ENCODE peak calls at places on chromosomes 3 and 15, in eight cellular contexts. S, F, Y, A, N, O, D and I are unnamed samples.
A peak's percentile ranks its signal among the peaks of the same experiment; 100 is the strongest.

GRCh38 chr3:192772495-192772894 is 45.2 kb upstream of the FGF12 start:
- DNase-seq in S (no peak), F (peak; percentile 48), Y (no peak), A (peak; percentile 37), N (no peak), O (peak; percentile 6), D (peak; percentile 60), I (peak; percentile 28)

GRCh38 chr3:150251654-150252053 is 156.4 kb upstream of the TSC22D2 start:
- DNase-seq in S (no peak), F (no peak), Y (no peak), A (peak; percentile 55), N (no peak), O (no peak), D (no peak), I (no peak)

GRCh38 chr3:38565339-38566214 is 69.4 kb downstream of the EXOG start:
- DNase-seq in S (no peak), F (no peak), Y (no peak), A (no peak), N (peak; percentile 33), O (no peak), D (no peak), I (no peak)

GRCh38 chr15:72591361-72591760 is 63.1 kb upstream of the GOLGA6B start:
- DNase-seq in S (peak; percentile 21), F (no peak), Y (no peak), A (peak; percentile 47), N (no peak), O (peak; percentile 21), D (no peak), I (no peak)

GRCh38 chr3:125670945-125671344 is 75.6 kb upstream of the OSBPL11 start:
- DNase-seq in S (no peak), F (no peak), Y (no peak), A (no peak), N (no peak), O (no peak), D (peak; percentile 23), I (no peak)

GRCh38 chr3:39108309-39108708 is 829 bp downstream of the TTC21A start:
- DNase-seq in S (no peak), F (no peak), Y (no peak), A (no peak), N (no peak), O (no peak), D (no peak), I (no peak)

GRCh38 chr3:59659755-59660154 is 609.9 kb upstream of the CFAP20DC start:
- DNase-seq in S (no peak), F (no peak), Y (no peak), A (no peak), N (no peak), O (no peak), D (peak; percentile 19), I (no peak)

GRCh38 chr3:106611841-106612240 is 743.0 kb upstream of the CBLB start:
- DNase-seq in S (no peak), F (no peak), Y (no peak), A (peak; percentile 28), N (no peak), O (peak; percentile 17), D (no peak), I (no peak)

GRCh38 chr3:85554153-85554552 is 595.4 kb downstream of the CADM2 start:
- DNase-seq in S (no peak), F (no peak), Y (no peak), A (no peak), N (no peak), O (no peak), D (peak; percentile 58), I (no peak)

GRCh38 chr3:31159331-31160039 is 265.0 kb upstream of the GADL1 start:
- DNase-seq in S (no peak), F (no peak), Y (no peak), A (peak; percentile 10), N (no peak), O (no peak), D (no peak), I (no peak)

GRCh38 chr3:31161889-31162288 is 267.4 kb upstream of the GADL1 start:
- DNase-seq in S (no peak), F (no peak), Y (no peak), A (no peak), N (no peak), O (no peak), D (no peak), I (no peak)

GRCh38 chr3:31157893-31158620 is 263.6 kb upstream of the GADL1 start:
- DNase-seq in S (no peak), F (no peak), Y (no peak), A (no peak), N (no peak), O (no peak), D (no peak), I (no peak)

DNA sequence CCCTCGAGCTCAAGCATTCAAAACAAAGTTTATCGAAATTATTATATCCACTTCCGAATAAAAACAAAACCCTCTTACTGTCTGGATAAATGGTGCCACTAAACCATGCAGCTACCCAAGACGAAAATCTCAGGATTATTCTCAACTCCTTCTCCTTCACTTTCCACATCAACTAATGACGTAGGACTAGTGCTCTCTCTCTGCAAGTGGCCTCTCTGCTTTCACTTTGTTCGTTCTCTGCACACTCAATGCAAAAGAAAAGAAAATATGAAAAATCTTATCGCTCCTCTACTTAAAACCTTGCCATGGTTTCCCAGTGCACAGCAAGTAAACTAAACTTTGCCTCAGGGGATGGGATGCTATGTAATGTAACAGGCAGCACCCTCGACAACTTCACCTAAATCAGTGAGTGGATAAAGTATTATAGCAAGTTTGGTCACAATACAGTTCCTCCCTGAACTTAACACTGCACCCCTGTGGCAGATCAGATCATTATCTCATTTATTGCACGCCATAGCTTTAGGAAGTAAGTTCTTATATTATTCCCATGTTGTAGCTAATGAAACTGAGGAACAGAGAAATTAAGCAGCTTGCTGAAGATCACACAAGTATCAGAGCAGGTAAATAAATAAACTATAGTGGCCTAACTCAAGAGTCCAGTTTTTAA is 262.7 kb upstream of the GADL1 start:
- DNase-seq in S (no peak), F (no peak), Y (no peak), A (no peak), N (no peak), O (no peak), D (no peak), I (no peak)
- H3K4me3 ChIP-seq in S (no peak overlapping the region), F (no peak overlapping the region), Y (no peak overlapping the region), A (no peak overlapping the region), N (no peak overlapping the region), O (no peak overlapping the region), D (no peak overlapping the region), I (no peak overlapping the region)

GRCh38 chr15:79952329-79952728 is 18.7 kb downstream of the BCL2A1 start:
- DNase-seq in S (no peak), F (no peak), Y (no peak), A (no peak), N (no peak), O (no peak), D (no peak), I (no peak)

GRCh38 chr15:79957741-79958140 is 13.3 kb downstream of the BCL2A1 start:
- DNase-seq in S (no peak), F (no peak), Y (no peak), A (peak; percentile 57), N (no peak), O (no peak), D (no peak), I (no peak)

GRCh38 chr15:79956354-79956939 is 14.5 kb downstream of the BCL2A1 start:
- DNase-seq in S (no peak), F (no peak), Y (no peak), A (no peak), N (no peak), O (peak; percentile 51), D (no peak), I (no peak)

GRCh38 chr15:79953951-79954444 is 17.0 kb downstream of the BCL2A1 start:
- DNase-seq in S (peak; percentile 63), F (no peak), Y (no peak), A (peak; percentile 30), N (no peak), O (peak; percentile 56), D (no peak), I (no peak)

GRCh38 chr15:79954659-79955058 is 16.3 kb downstream of the BCL2A1 start:
- DNase-seq in S (no peak), F (no peak), Y (no peak), A (no peak), N (no peak), O (no peak), D (no peak), I (no peak)
- H3K4me3 ChIP-seq in S (no peak overlapping the region), F (no peak overlapping the region), Y (no peak overlapping the region), A (no peak overlapping the region), N (no peak overlapping the region), O (no peak overlapping the region), D (no peak overlapping the region), I (no peak overlapping the region)

GRCh38 chr15:42498212-42499038 is 3.0 kb downstream of the SNAP23 start:
- DNase-seq in S (no peak), F (no peak), Y (no peak), A (no peak), N (no peak), O (no peak), D (no peak), I (no peak)

GRCh38 chr15:42495361-42496212 is at the start of gene SNAP23:
- DNase-seq in S (peak; percentile 91), F (peak; percentile 93), Y (peak; percentile 96), A (peak; percentile 89), N (peak; percentile 96), O (peak; percentile 98), D (peak; percentile 90), I (peak; percentile 98)

GRCh38 chr15:42491540-42492225 is 742 bp upstream of the ZNF106 start:
- DNase-seq in S (peak; percentile 38), F (no peak), Y (no peak), A (no peak), N (no peak), O (peak; percentile 55), D (no peak), I (no peak)

GRCh38 chr15:42493694-42494093 is 1.7 kb upstream of the SNAP23 start:
- DNase-seq in S (no peak), F (no peak), Y (no peak), A (no peak), N (no peak), O (no peak), D (no peak), I (no peak)

GRCh38 chr15:42494998-42495360 is 455 bp upstream of the SNAP23 start:
- DNase-seq in S (no peak), F (no peak), Y (no peak), A (peak; percentile 67), N (no peak), O (peak; percentile 84), D (no peak), I (no peak)
- H3K4me3 ChIP-seq in S (peak overlapping the region; percentile 90), F (peak overlapping the region; percentile 78), Y (peak overlapping the region; percentile 33), A (peak overlapping the region; percentile 95), N (peak overlapping the region; percentile 62), O (peak overlapping the region; percentile 98), D (peak overlapping the region; percentile 97), I (peak overlapping the region; percentile 80)

DNA sequence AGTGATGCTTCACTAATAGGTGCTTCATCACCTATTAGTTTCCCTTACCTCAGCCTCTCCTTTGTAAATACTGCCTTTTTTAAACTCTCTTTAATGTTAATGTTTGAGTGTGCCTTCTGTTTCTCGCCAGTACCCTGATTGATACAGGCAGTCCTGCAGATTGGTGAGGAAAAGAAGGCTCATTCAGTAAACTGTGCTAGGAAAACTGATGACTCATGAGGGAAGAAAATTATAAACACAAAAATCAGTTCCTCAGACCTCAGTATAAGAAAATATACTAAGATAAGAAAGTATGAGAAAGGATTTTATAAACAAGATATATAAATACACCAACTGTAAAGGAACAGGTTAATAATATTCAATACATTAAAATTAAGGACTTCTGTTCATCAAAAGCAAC is 54.8 kb upstream of the OXTR start:
- DNase-seq in S (peak; percentile 10), F (no peak), Y (no peak), A (no peak), N (no peak), O (peak; percentile 39), D (no peak), I (no peak)
- H3K4me3 ChIP-seq in S (no peak overlapping the region), F (no peak overlapping the region), Y (no peak overlapping the region), A (no peak overlapping the region), N (no peak overlapping the region), O (no peak overlapping the region), D (no peak overlapping the region), I (no peak overlapping the region)